ENCODE peak calls at places on chromosomes 12 and 14, in ten cellular contexts. Z is suprapubic skin, J is GM12891, A is transverse colon, U is stomach, D is sigmoid colon, V is HCT116, Q is HepG2, W is prostate gland, K is H1. O is an unnamed sample.

GRCh38 chr12:98509063-98509462 is 6.3 kb upstream of the TMPO start:
- DNase-seq in Z (no peak), J (no peak), A (no peak), U (no peak), D (no peak), V (no peak), Q (peak; percentile 20), W (no peak), K (no peak), O (no peak)

GRCh38 chr14:39469094-39469710 is 37.0 kb upstream of the FBXO33 start:
- DNase-seq in Z (no peak), J (no peak), A (peak; percentile 26), U (no peak), D (no peak), V (no peak), Q (peak; percentile 74), W (no peak), K (peak; percentile 21), O (no peak)

GRCh38 chr12:132600048-132601032 is 10.0 kb downstream of the LRCOL1 start:
- DNase-seq in Z (no peak), J (no peak), A (peak; percentile 71), U (peak; percentile 60), D (peak; percentile 81), V (peak; percentile 23), Q (peak; percentile 54), W (peak; percentile 62), K (no peak), O (peak; percentile 51)

GRCh38 chr12:98106201-98106600 is 409.2 kb upstream of the TMPO start:
- DNase-seq in Z (no peak), J (no peak), A (no peak), U (no peak), D (no peak), V (no peak), Q (no peak), W (no peak), K (no peak), O (no peak)

GRCh38 chr14:36069535-36069900 is 107.0 kb downstream of the PTCSC3 start:
- DNase-seq in Z (no peak), J (peak; percentile 34), A (no peak), U (peak; percentile 32), D (no peak), V (peak; percentile 62), Q (peak; percentile 74), W (peak; percentile 7), K (peak; percentile 31), O (no peak)

GRCh38 chr14:93975791-93976476 is 436 bp downstream of the ASB2 start:
- DNase-seq in Z (no peak), J (peak; percentile 41), A (no peak), U (no peak), D (no peak), V (no peak), Q (no peak), W (no peak), K (no peak), O (no peak)

GRCh38 chr12:10562306-10562933 is 51.0 kb downstream of the MAGOHB start:
- DNase-seq in Z (no peak), J (no peak), A (no peak), U (no peak), D (no peak), V (peak; percentile 48), Q (peak; percentile 16), W (peak; percentile 22), K (no peak), O (no peak)

GRCh38 chr12:92080390-92081285 is 65.0 kb downstream of the BTG1 start:
- DNase-seq in Z (no peak), J (no peak), A (no peak), U (no peak), D (no peak), V (peak; percentile 51), Q (no peak), W (peak; percentile 34), K (no peak), O (no peak)

GRCh38 chr12:94994312-94994711 is 9.2 kb downstream of the NDUFA12 start:
- DNase-seq in Z (no peak), J (no peak), A (no peak), U (no peak), D (no peak), V (peak; percentile 43), Q (no peak), W (no peak), K (no peak), O (no peak)

GRCh38 chr12:103808239-103808880 is 32.7 kb downstream of the NT5DC3 start:
- DNase-seq in Z (no peak), J (no peak), A (no peak), U (no peak), D (peak; percentile 47), V (no peak), Q (no peak), W (no peak), K (no peak), O (no peak)

GRCh38 chr12:46944104-46944503 is 118.3 kb upstream of the SLC38A4 start:
- DNase-seq in Z (no peak), J (no peak), A (no peak), U (no peak), D (no peak), V (peak; percentile 37), Q (no peak), W (no peak), K (no peak), O (no peak)

GRCh38 chr12:13250416-13250815 is 53.9 kb downstream of the EMP1 start:
- DNase-seq in Z (no peak), J (no peak), A (no peak), U (no peak), D (no peak), V (peak; percentile 18), Q (no peak), W (no peak), K (no peak), O (no peak)

GRCh38 chr12:46442723-46443122 is 70.2 kb upstream of the SLC38A2 start:
- DNase-seq in Z (no peak), J (no peak), A (no peak), U (no peak), D (no peak), V (peak; percentile 77), Q (no peak), W (no peak), K (no peak), O (no peak)

GRCh38 chr12:99898645-99899044 is 86.1 kb downstream of the ANKS1B start:
- DNase-seq in Z (no peak), J (no peak), A (no peak), U (no peak), D (no peak), V (no peak), Q (no peak), W (no peak), K (no peak), O (no peak)

GRCh38 chr14:22483863-22484593 is 105.0 kb downstream of the DAD1 start:
- DNase-seq in Z (no peak), J (no peak), A (no peak), U (no peak), D (no peak), V (no peak), Q (no peak), W (no peak), K (no peak), O (no peak)

GRCh38 chr14:31205681-31206535 is 1.7 kb downstream of the HECTD1 start:
- DNase-seq in Z (no peak), J (no peak), A (no peak), U (no peak), D (no peak), V (no peak), Q (peak; percentile 99), W (no peak), K (no peak), O (no peak)

DNA sequence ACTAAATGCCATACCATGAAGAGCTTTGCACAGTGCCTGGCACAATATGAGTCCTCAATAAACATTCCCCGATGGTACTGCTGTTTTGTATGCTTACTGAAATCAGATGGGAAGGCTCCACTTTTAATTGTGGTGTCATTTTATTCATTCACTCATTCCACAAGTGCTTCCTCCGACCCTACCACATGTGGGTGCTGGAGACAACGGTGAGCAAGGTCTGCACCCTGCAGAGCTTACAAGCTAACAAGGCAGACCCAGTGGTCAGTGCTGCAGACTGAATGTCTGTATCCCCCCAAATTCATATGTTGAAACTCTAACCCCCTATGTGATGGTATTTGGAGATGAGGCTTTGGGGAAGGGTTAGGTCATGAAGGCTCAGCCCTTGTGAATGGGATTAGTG is 48.3 kb downstream of the RFX4 start:
- DNase-seq in Z (no peak), J (no peak), A (no peak), U (no peak), D (no peak), V (no peak), Q (no peak), W (no peak), K (no peak), O (no peak)
- TF ChIP-seq POLR2AphosphoS5 in Z (no peak), J (no peak), A (no peak), U (no peak), D (no peak), V (no peak), Q (no peak), W (no peak), K (no peak), O (no peak)

DNA sequence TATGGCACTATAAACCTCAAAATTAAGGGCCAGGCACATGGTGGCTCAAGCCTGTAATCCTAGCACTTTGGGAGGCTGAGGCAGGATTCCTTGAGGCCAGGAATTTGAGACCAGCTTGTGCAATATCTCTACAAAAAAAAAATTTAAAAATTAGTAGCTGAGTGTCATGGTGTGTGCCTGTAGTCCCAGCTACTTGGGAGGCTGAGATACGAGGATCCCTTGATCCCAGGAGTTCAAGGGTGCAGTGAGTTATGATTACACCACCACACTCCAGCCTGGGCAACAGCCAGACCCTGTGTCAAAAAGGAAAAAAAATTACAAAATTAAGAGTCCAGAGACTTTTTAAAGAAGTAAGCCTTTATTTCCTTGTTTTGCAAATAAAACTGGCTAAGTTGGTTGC is 1.8 kb upstream of the GCN1 start:
- DNase-seq in Z (no peak), J (no peak), A (no peak), U (no peak), D (no peak), V (no peak), Q (no peak), W (no peak), K (no peak), O (no peak)
- TF ChIP-seq POLR2AphosphoS5 in Z (no peak), J (peak; percentile 2), A (no peak), U (no peak), D (no peak), V (no peak), Q (no peak), W (no peak), K (no peak), O (no peak)

GRCh38 chr12:3302406-3303041 is 188.5 kb upstream of the PRMT8 start:
- DNase-seq in Z (no peak), J (no peak), A (no peak), U (no peak), D (no peak), V (no peak), Q (no peak), W (no peak), K (no peak), O (no peak)
- TF ChIP-seq POLR2AphosphoS5 in Z (no peak), J (no peak), A (no peak), U (no peak), D (no peak), V (no peak), Q (no peak), W (no peak), K (no peak), O (no peak)

GRCh38 chr12:87828384-87828973 is 200.7 kb downstream of the C12orf50 start:
- DNase-seq in Z (no peak), J (no peak), A (no peak), U (no peak), D (no peak), V (no peak), Q (no peak), W (no peak), K (no peak), O (no peak)

GRCh38 chr12:87827638-87828264 is 201.4 kb downstream of the C12orf50 start:
- DNase-seq in Z (no peak), J (no peak), A (no peak), U (no peak), D (no peak), V (peak; percentile 64), Q (no peak), W (no peak), K (no peak), O (no peak)
- TF ChIP-seq POLR2AphosphoS5 in Z (no peak), J (no peak), A (no peak), U (no peak), D (no peak), V (no peak), Q (no peak), W (no peak), K (no peak), O (no peak)

O was measured in breast epithelium.